ENCODE peak calls at places on chromosome 4, in seven cellular contexts. One of them, this sample, is unnamed. For H3K4me1 and H3K27me3, the result is how much of the 10 kb centered on the place peaks cover.

GRCh38 chr4:83212041-83212851 is 72.4 kb downstream of the COQ2 start:
- DNase-seq in GM23338: no peak
- DNase-seq in tibial nerve: no peak
- DNase-seq in mammary epithelial cell: peak
- DNase-seq in heart right ventricle: no peak
- DNase-seq in HepG2: no peak
- DNase-seq in fibroblast of lung: no peak
- DNase-seq in this sample: no peak

GRCh38 chr4:153188966-153189801 is 15.1 kb upstream of the TRIM2 start:
- DNase-seq in GM23338: no peak
- DNase-seq in tibial nerve: no peak
- DNase-seq in mammary epithelial cell: no peak
- DNase-seq in heart right ventricle: no peak
- DNase-seq in HepG2: no peak
- DNase-seq in fibroblast of lung: peak
- DNase-seq in this sample: no peak

GRCh38 chr4:21728231-21728758 is 220.3 kb downstream of the KCNIP4 start:
- DNase-seq in GM23338: no peak
- DNase-seq in tibial nerve: no peak
- DNase-seq in mammary epithelial cell: no peak
- DNase-seq in heart right ventricle: no peak
- DNase-seq in HepG2: no peak
- DNase-seq in fibroblast of lung: no peak
- DNase-seq in this sample: no peak

GRCh38 chr4:25843340-25844097 is 19.3 kb downstream of the SEL1L3 start:
- DNase-seq in GM23338: no peak
- DNase-seq in tibial nerve: no peak
- DNase-seq in mammary epithelial cell: no peak
- DNase-seq in heart right ventricle: peak
- DNase-seq in HepG2: no peak
- DNase-seq in fibroblast of lung: no peak
- DNase-seq in this sample: no peak

GRCh38 chr4:57875829-57876392 is 765.7 kb upstream of the IGFBP7 start:
- DNase-seq in GM23338: no peak
- DNase-seq in tibial nerve: no peak
- DNase-seq in mammary epithelial cell: no peak
- DNase-seq in heart right ventricle: no peak
- DNase-seq in HepG2: no peak
- DNase-seq in fibroblast of lung: no peak
- DNase-seq in this sample: no peak

GRCh38 chr4:170087163-170087700 is 2.5 kb downstream of the AADAT start:
- DNase-seq in GM23338: no peak
- DNase-seq in tibial nerve: no peak
- DNase-seq in mammary epithelial cell: peak
- DNase-seq in heart right ventricle: no peak
- DNase-seq in HepG2: no peak
- DNase-seq in fibroblast of lung: peak
- DNase-seq in this sample: no peak

GRCh38 chr4:109872950-109873656 is 25.2 kb downstream of the LRIT3 start:
- DNase-seq in GM23338: no peak
- DNase-seq in tibial nerve: no peak
- DNase-seq in mammary epithelial cell: no peak
- DNase-seq in heart right ventricle: no peak
- DNase-seq in HepG2: no peak
- DNase-seq in fibroblast of lung: no peak
- DNase-seq in this sample: no peak

GRCh38 chr4:92830771-92831170 is 527.0 kb downstream of the GRID2 start:
- DNase-seq in GM23338: no peak
- DNase-seq in tibial nerve: no peak
- DNase-seq in mammary epithelial cell: no peak
- DNase-seq in heart right ventricle: no peak
- DNase-seq in HepG2: no peak
- DNase-seq in fibroblast of lung: no peak
- DNase-seq in this sample: no peak

GRCh38 chr4:19010766-19011165 is 989.2 kb upstream of the LCORL start:
- DNase-seq in GM23338: peak
- DNase-seq in tibial nerve: no peak
- DNase-seq in mammary epithelial cell: no peak
- DNase-seq in heart right ventricle: no peak
- DNase-seq in HepG2: no peak
- DNase-seq in fibroblast of lung: no peak
- DNase-seq in this sample: no peak

GRCh38 chr4:30208731-30209435 is 511.3 kb upstream of the PCDH7 start:
- DNase-seq in GM23338: no peak
- DNase-seq in tibial nerve: no peak
- DNase-seq in mammary epithelial cell: peak
- DNase-seq in heart right ventricle: no peak
- DNase-seq in HepG2: no peak
- DNase-seq in fibroblast of lung: peak
- DNase-seq in this sample: no peak

GRCh38 chr4:175811171-175811570 is 893 bp downstream of the GPM6A start:
- DNase-seq in GM23338: no peak
- DNase-seq in tibial nerve: no peak
- DNase-seq in mammary epithelial cell: no peak
- DNase-seq in heart right ventricle: no peak
- DNase-seq in HepG2: no peak
- DNase-seq in fibroblast of lung: no peak
- DNase-seq in this sample: no peak

GRCh38 chr4:170025523-170026252 is 507 bp downstream of the MFAP3L start:
- DNase-seq in GM23338: peak
- DNase-seq in tibial nerve: no peak
- DNase-seq in mammary epithelial cell: no peak
- DNase-seq in heart right ventricle: peak
- DNase-seq in HepG2: no peak
- DNase-seq in fibroblast of lung: peak
- DNase-seq in this sample: no peak

GRCh38 chr4:81913427-81913878 is 441.7 kb upstream of the RASGEF1B start:
- DNase-seq in GM23338: peak
- DNase-seq in tibial nerve: no peak
- DNase-seq in mammary epithelial cell: peak
- DNase-seq in heart right ventricle: peak
- DNase-seq in HepG2: peak
- DNase-seq in fibroblast of lung: peak
- DNase-seq in this sample: no peak

GRCh38 chr4:80015407-80016189 is 57.4 kb downstream of the ANTXR2 start:
- DNase-seq in GM23338: no peak
- DNase-seq in tibial nerve: no peak
- DNase-seq in mammary epithelial cell: no peak
- DNase-seq in heart right ventricle: no peak
- DNase-seq in HepG2: no peak
- DNase-seq in fibroblast of lung: no peak
- DNase-seq in this sample: no peak
- H3K4me1 ChIP-seq in GM23338: under half
- H3K4me1 ChIP-seq in tibial nerve: under half
- H3K4me1 ChIP-seq in mammary epithelial cell: under half
- H3K4me1 ChIP-seq in heart right ventricle: under half
- H3K4me1 ChIP-seq in HepG2: under half
- H3K4me1 ChIP-seq in fibroblast of lung: under half
- H3K4me1 ChIP-seq in this sample: under half

GRCh38 chr4:27930976-27931375 is 1070.3 kb downstream of the STIM2 start:
- DNase-seq in GM23338: no peak
- DNase-seq in tibial nerve: no peak
- DNase-seq in mammary epithelial cell: no peak
- DNase-seq in heart right ventricle: no peak
- DNase-seq in HepG2: no peak
- DNase-seq in fibroblast of lung: no peak
- DNase-seq in this sample: no peak
- H3K27ac ChIP-seq in GM23338: no peak
- H3K27ac ChIP-seq in tibial nerve: no peak
- H3K27ac ChIP-seq in mammary epithelial cell: no peak
- H3K27ac ChIP-seq in heart right ventricle: no peak
- H3K27ac ChIP-seq in HepG2: no peak
- H3K27ac ChIP-seq in fibroblast of lung: no peak
- H3K27ac ChIP-seq in this sample: no peak

GRCh38 chr4:3877236-3877635 is 111.1 kb downstream of the ADRA2C start:
- DNase-seq in GM23338: no peak
- DNase-seq in tibial nerve: no peak
- DNase-seq in mammary epithelial cell: no peak
- DNase-seq in heart right ventricle: no peak
- DNase-seq in HepG2: no peak
- DNase-seq in fibroblast of lung: no peak
- DNase-seq in this sample: no peak
- H3K27me3 ChIP-seq in GM23338: under half
- H3K27me3 ChIP-seq in tibial nerve: half or more
- H3K27me3 ChIP-seq in mammary epithelial cell: under half
- H3K27me3 ChIP-seq in heart right ventricle: half or more
- H3K27me3 ChIP-seq in HepG2: under half
- H3K27me3 ChIP-seq in fibroblast of lung: under half
- H3K27me3 ChIP-seq in this sample: under half

DNA sequence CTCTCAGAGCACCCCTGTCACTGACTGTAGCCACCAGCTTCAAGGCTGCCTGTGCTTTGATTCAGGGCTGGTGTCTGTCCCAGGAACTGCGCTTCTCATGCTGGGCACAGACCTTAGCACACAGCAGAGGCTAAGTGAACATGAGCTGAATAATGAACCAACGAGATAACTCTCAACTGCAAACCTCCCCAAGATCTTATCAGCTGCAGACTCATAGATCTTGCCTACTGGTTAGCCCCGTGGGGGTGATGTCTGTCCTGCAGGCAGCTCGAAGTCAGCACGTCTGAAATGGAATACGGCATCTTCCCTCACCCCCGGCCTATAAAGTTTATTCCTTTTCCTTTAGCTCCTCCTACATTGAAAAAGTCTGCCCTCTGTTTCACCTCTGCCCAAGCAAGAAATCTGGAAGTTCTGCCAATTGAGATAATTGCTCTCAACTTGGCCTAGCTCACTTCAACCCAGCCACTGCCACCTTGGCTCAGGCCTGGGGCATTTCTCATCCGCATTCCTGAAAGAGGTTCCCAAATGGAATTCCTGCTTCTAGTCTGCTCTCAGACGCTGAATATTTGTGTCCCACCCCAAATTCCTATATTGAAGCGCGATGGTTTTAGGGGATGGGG is 73.7 kb downstream of the GATB start:
- DNase-seq in GM23338: peak
- DNase-seq in tibial nerve: no peak
- DNase-seq in mammary epithelial cell: no peak
- DNase-seq in heart right ventricle: no peak
- DNase-seq in HepG2: no peak
- DNase-seq in fibroblast of lung: no peak
- DNase-seq in this sample: no peak
- H3K4me1 ChIP-seq in GM23338: under half
- H3K4me1 ChIP-seq in tibial nerve: under half
- H3K4me1 ChIP-seq in mammary epithelial cell: under half
- H3K4me1 ChIP-seq in heart right ventricle: under half
- H3K4me1 ChIP-seq in HepG2: under half
- H3K4me1 ChIP-seq in fibroblast of lung: under half
- H3K4me1 ChIP-seq in this sample: half or more

GRCh38 chr4:139078926-139079325 is 63.3 kb downstream of the NOCT start:
- DNase-seq in GM23338: no peak
- DNase-seq in tibial nerve: no peak
- DNase-seq in mammary epithelial cell: no peak
- DNase-seq in heart right ventricle: no peak
- DNase-seq in HepG2: no peak
- DNase-seq in fibroblast of lung: no peak
- DNase-seq in this sample: no peak

GRCh38 chr4:139077567-139078355 is 62.2 kb downstream of the NOCT start:
- DNase-seq in GM23338: no peak
- DNase-seq in tibial nerve: no peak
- DNase-seq in mammary epithelial cell: no peak
- DNase-seq in heart right ventricle: no peak
- DNase-seq in HepG2: no peak
- DNase-seq in fibroblast of lung: no peak
- DNase-seq in this sample: no peak

DNA sequence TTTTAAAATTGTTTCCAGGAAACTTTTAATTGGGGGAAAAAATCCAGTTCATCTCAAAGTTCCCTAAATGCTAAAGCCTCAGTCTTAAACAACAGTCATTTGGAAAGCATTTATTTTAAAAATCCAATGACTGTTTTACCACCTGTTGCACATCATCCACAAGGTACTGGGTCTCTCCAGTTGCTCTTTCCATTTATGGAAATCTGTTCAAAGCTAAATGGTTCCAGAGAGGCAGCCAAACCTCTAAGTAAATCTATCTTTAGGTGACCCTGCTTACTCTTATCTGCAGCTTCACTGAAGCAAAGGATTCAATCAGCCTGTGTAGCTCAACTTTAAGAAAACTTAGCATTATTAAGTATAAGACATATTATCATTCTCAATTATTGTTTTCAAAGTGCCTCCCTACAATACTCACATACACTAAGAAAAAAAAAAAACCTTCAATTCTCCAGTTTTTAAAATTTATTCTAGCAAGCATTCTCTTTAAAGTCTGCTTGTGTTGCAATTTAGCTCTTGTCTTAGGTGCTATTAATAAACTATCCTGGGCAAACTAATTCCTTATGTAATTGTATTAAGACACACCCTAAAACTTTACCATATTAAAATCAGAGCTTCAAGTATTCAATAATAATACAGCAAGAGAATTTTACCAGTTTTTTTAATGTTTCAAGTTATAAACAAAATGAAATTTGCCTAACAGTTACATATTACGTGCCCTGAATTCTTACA is 60.6 kb downstream of the NOCT start:
- DNase-seq in GM23338: no peak
- DNase-seq in tibial nerve: no peak
- DNase-seq in mammary epithelial cell: no peak
- DNase-seq in heart right ventricle: no peak
- DNase-seq in HepG2: no peak
- DNase-seq in fibroblast of lung: no peak
- DNase-seq in this sample: no peak
- H3K27ac ChIP-seq in GM23338: no peak
- H3K27ac ChIP-seq in tibial nerve: no peak
- H3K27ac ChIP-seq in mammary epithelial cell: no peak
- H3K27ac ChIP-seq in heart right ventricle: peak
- H3K27ac ChIP-seq in HepG2: no peak
- H3K27ac ChIP-seq in fibroblast of lung: no peak
- H3K27ac ChIP-seq in this sample: peak

DNA sequence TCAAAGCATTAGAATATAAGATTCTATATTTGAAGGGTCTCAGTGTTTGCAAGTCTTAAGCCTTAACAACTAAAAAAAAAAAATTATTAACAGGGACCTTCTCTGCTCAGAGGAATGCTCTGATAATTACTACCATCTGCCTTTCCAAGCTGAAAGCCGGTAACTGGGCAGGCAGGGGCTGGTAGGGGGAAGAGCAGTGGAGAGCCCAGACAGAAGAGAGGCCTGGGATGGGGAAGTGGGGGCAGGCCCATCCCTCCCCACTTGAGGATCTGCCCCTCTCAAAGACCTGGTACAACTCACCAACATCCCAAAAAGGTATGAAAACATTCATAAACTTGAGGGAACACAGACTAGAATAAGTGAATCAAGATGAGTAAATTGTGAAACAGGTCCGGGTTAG is 113.9 kb downstream of the QDPR start:
- DNase-seq in GM23338: no peak
- DNase-seq in tibial nerve: no peak
- DNase-seq in mammary epithelial cell: no peak
- DNase-seq in heart right ventricle: no peak
- DNase-seq in HepG2: no peak
- DNase-seq in fibroblast of lung: no peak
- DNase-seq in this sample: no peak
- H3K27me3 ChIP-seq in GM23338: under half
- H3K27me3 ChIP-seq in tibial nerve: under half
- H3K27me3 ChIP-seq in mammary epithelial cell: under half
- H3K27me3 ChIP-seq in heart right ventricle: under half
- H3K27me3 ChIP-seq in HepG2: under half
- H3K27me3 ChIP-seq in fibroblast of lung: under half
- H3K27me3 ChIP-seq in this sample: under half

GRCh38 chr4:152097371-152097770 is 336.6 kb upstream of the GATB start:
- DNase-seq in GM23338: no peak
- DNase-seq in tibial nerve: no peak
- DNase-seq in mammary epithelial cell: no peak
- DNase-seq in heart right ventricle: no peak
- DNase-seq in HepG2: no peak
- DNase-seq in fibroblast of lung: no peak
- DNase-seq in this sample: no peak
- H3K4me1 ChIP-seq in GM23338: under half
- H3K4me1 ChIP-seq in tibial nerve: under half
- H3K4me1 ChIP-seq in mammary epithelial cell: under half
- H3K4me1 ChIP-seq in heart right ventricle: under half
- H3K4me1 ChIP-seq in HepG2: under half
- H3K4me1 ChIP-seq in fibroblast of lung: under half
- H3K4me1 ChIP-seq in this sample: under half

GRCh38 chr4:61628727-61629126 is 428.6 kb downstream of the ADGRL3 start:
- DNase-seq in GM23338: no peak
- DNase-seq in tibial nerve: no peak
- DNase-seq in mammary epithelial cell: no peak
- DNase-seq in heart right ventricle: no peak
- DNase-seq in HepG2: peak
- DNase-seq in fibroblast of lung: no peak
- DNase-seq in this sample: no peak
- H3K27ac ChIP-seq in GM23338: no peak
- H3K27ac ChIP-seq in tibial nerve: no peak
- H3K27ac ChIP-seq in mammary epithelial cell: no peak
- H3K27ac ChIP-seq in heart right ventricle: no peak
- H3K27ac ChIP-seq in HepG2: no peak
- H3K27ac ChIP-seq in fibroblast of lung: no peak
- H3K27ac ChIP-seq in this sample: no peak

This sample was measured in right atrium auricular region.